ENCODE peak calls at places on chromosomes 4 and X, in six cellular contexts. O, W, Z, Q, R and U are unnamed samples.

GRCh38 chrX:103477496-103477895 is 41.8 kb downstream of the RAB40A start:
- DNase-seq in Z (no peak), O (no peak), W (no peak), Q (peak; percentile 42), R (no peak), U (no peak)

GRCh38 chrX:154484255-154485149 is 1.9 kb downstream of the UBL4A start:
- DNase-seq in Q (no peak), W (no peak), Z (no peak), R (no peak), O (no peak), U (no peak)

GRCh38 chrX:67555578-67556203 is 11.9 kb downstream of the AR start:
- DNase-seq in O (peak; percentile 55), W (no peak), Z (no peak), R (peak; percentile 19), Q (peak; percentile 21), U (peak; percentile 20)

GRCh38 chrX:80812176-80812575 is 2.5 kb upstream of the BRWD3 start:
- DNase-seq in Z (peak; percentile 32), Q (peak; percentile 19), R (no peak), W (peak; percentile 0), O (no peak), U (peak; percentile 33)

GRCh38 chr4:92265066-92265465 is 38.7 kb upstream of the GRID2 start:
- DNase-seq in Q (no peak), W (no peak), O (no peak), Z (no peak), R (no peak), U (no peak)

GRCh38 chrX:54386314-54386713 is 28.5 kb upstream of the WNK3 start:
- DNase-seq in O (no peak), Z (no peak), W (no peak), R (no peak), Q (peak; percentile 25), U (no peak)

GRCh38 chrX:100895365-100896075 is 21.4 kb upstream of the NOX1 start:
- DNase-seq in O (no peak), W (no peak), R (peak; percentile 31), Q (peak; percentile 44), Z (no peak), U (no peak)

GRCh38 chr4:121939690-121940089 is 12.2 kb downstream of the TRPC3 start:
- DNase-seq in W (no peak), Q (peak; percentile 12), R (no peak), O (no peak), Z (no peak), U (no peak)

GRCh38 chrX:68989865-68990606 is 161.2 kb downstream of the EFNB1 start:
- DNase-seq in W (no peak), Z (no peak), O (no peak), R (no peak), Q (peak; percentile 82), U (no peak)

GRCh38 chr4:147550626-147551250 is 66.5 kb upstream of the TMEM184C start:
- DNase-seq in Q (peak; percentile 95), W (no peak), O (peak; percentile 74), Z (no peak), R (no peak), U (no peak)

GRCh38 chr4:182263562-182263961 is 20.4 kb downstream of the TENM3 start:
- DNase-seq in O (no peak), W (no peak), Z (no peak), Q (no peak), R (no peak), U (no peak)